ENCODE peak calls at places on chromosomes 3 and 15, in four cellular contexts. B, Y, Q and U are unnamed samples.

GRCh38 chr15:55151621-55152020 is 45.1 kb downstream of the RSL24D1 start:
- DNase-seq in B (no peak), Y (no peak), Q (no peak), U (no peak)

GRCh38 chr3:195118671-195119070 is 152.3 kb downstream of the XXYLT1 start:
- DNase-seq in B (no peak), Y (no peak), Q (no peak), U (no peak)

GRCh38 chr15:95932676-95933075 is 397.8 kb upstream of the NR2F2 start:
- DNase-seq in B (no peak), Y (no peak), Q (peak), U (no peak)

GRCh38 chr3:60000311-60001105 is 950.7 kb upstream of the CFAP20DC start:
- DNase-seq in B (no peak), Y (no peak), Q (no peak), U (no peak)

GRCh38 chr15:39255760-39256159 is 325.1 kb upstream of the THBS1 start:
- DNase-seq in B (no peak), Y (no peak), Q (no peak), U (no peak)

GRCh38 chr3:105527949-105528348 is 161.2 kb downstream of the ALCAM start:
- DNase-seq in B (no peak), Y (no peak), Q (peak), U (no peak)

GRCh38 chr3:118272976-118273375 is 761.7 kb downstream of the IGSF11 start:
- DNase-seq in B (no peak), Y (no peak), Q (peak), U (no peak)

GRCh38 chr15:58755956-58756355 is 6.4 kb upstream of the ADAM10 start:
- DNase-seq in B (no peak), Y (no peak), Q (no peak), U (no peak)

GRCh38 chr3:177973241-177973840 is 562.9 kb upstream of the KCNMB2 start:
- DNase-seq in B (peak), Y (no peak), Q (peak), U (no peak)

GRCh38 chr3:143529018-143529478 is 319.2 kb downstream of the SLC9A9 start:
- DNase-seq in B (no peak), Y (no peak), Q (no peak), U (no peak)

GRCh38 chr3:40079203-40079844 is 230.2 kb upstream of the EIF1B start:
- DNase-seq in B (peak), Y (no peak), Q (peak), U (no peak)

GRCh38 chr3:46087871-46088270 is 60.6 kb upstream of the XCR1 start:
- DNase-seq in B (peak), Y (no peak), Q (peak), U (no peak)

GRCh38 chr3:186871403-186871924 is 29.0 kb downstream of the ADIPOQ start:
- DNase-seq in B (no peak), Y (no peak), Q (no peak), U (no peak)

GRCh38 chr3:42192334-42193200 is 73.4 kb downstream of the CCK start:
- DNase-seq in B (no peak), Y (no peak), Q (peak), U (no peak)

GRCh38 chr3:99843590-99844260 is 26.1 kb downstream of the CMSS1 start:
- DNase-seq in B (no peak), Y (no peak), Q (no peak), U (no peak)

GRCh38 chr3:133924041-133924440 is 28.4 kb upstream of the RAB6B start:
- DNase-seq in B (no peak), Y (no peak), Q (peak), U (no peak)

GRCh38 chr3:73332558-73332957 is 271.1 kb downstream of the EBLN2 start:
- DNase-seq in B (no peak), Y (no peak), Q (no peak), U (no peak)

GRCh38 chr3:107450254-107450653 is 72.5 kb upstream of the BBX start:
- DNase-seq in B (no peak), Y (no peak), Q (peak), U (no peak)

GRCh38 chr15:92197761-92198160 is 195.9 kb upstream of the ST8SIA2 start:
- DNase-seq in B (peak), Y (no peak), Q (no peak), U (no peak)

GRCh38 chr3:171704002-171704401 is 106.3 kb downstream of the PLD1 start:
- DNase-seq in B (peak), Y (peak), Q (peak), U (no peak)

GRCh38 chr15:96851613-96852012 is 521.1 kb downstream of the NR2F2 start:
- DNase-seq in B (no peak), Y (no peak), Q (peak), U (no peak)

GRCh38 chr3:39005295-39005694 is 46.4 kb downstream of the SCN11A start:
- DNase-seq in B (no peak), Y (no peak), Q (no peak), U (no peak)

GRCh38 chr3:61571516-61572336 is 10.4 kb downstream of the PTPRG start:
- DNase-seq in B (no peak), Y (no peak), Q (peak), U (peak)

DNA sequence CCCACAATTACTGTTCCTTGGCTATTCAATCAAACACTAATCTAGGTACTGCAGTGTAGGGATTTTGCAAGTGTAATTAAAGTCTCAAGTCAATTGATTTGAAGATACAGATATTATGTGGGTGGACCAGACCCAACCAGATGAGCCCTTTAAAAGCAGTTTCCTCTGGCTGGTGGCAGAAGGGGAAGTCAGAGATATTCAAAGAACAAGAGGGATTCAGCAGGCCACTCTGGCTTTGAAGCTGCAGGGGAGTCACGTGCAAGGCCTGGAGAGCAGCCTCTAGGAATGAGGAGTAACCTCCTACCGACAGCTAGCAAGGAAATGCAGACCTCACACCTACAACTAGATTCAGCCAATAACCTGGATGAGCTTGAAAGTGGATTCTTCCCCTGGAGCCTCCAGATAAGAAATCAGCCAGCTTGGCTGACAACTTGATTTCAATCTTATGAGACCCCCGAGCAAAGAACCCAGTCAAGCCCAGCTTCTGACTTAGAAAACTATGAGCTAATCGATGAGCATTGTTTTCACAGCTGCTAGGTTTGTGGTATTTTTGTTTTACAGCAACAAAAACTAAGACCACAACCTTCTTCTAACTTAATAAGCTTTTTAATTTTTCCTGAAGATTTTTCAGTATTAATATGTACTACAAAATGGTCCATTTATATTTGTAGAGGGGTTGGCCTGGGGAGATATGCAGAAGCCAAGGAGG is 13.4 kb downstream of the HACD2 start:
- DNase-seq in B (peak), Y (peak), Q (no peak), U (no peak)
- H3K56ac ChIP-seq in B (peak), Y (no peak), Q (no peak), U (no peak)

GRCh38 chr3:13352621-13353131 is 67.4 kb downstream of the NUP210 start:
- DNase-seq in B (peak), Y (no peak), Q (peak), U (no peak)
- H3K23ac ChIP-seq in B (no peak), Y (no peak), Q (no peak), U (no peak)

GRCh38 chr15:77607894-77608261 is 24.8 kb downstream of the LINGO1 start:
- DNase-seq in B (no peak), Y (no peak), Q (no peak), U (no peak)

GRCh38 chr15:77608774-77609173 is 23.9 kb downstream of the LINGO1 start:
- DNase-seq in B (no peak), Y (no peak), Q (no peak), U (no peak)

GRCh38 chr15:77611767-77612166 is 20.9 kb downstream of the LINGO1 start:
- DNase-seq in B (no peak), Y (no peak), Q (no peak), U (no peak)

GRCh38 chr15:77610731-77611130 is 22.0 kb downstream of the LINGO1 start:
- DNase-seq in B (no peak), Y (no peak), Q (no peak), U (no peak)

DNA sequence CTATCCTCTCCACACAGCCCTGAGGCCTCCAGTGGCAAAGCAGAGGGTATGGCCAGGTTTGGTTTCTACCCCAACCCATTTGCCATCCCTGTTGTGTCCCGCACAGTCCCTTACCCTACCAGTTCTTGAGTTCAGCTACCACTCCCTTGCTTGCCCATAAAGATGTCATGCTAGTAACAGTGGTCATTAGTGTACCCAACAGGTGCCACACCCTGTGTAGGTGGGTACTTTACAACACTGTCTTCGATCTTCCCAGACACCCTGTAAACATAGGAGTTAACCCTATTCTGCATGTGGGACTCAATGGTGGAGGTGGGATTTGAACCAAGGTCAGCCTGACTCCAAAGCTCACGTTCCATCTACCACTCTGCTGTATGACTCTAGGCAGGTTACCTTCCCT is 23.2 kb downstream of the LINGO1 start:
- DNase-seq in B (no peak), Y (no peak), Q (no peak), U (no peak)
- H2AK5ac ChIP-seq in B (no peak), Y (no peak), Q (no peak), U (peak)

GRCh38 chr3:67920969-67921368 is 266.6 kb upstream of the SUCLG2 start:
- DNase-seq in B (no peak), Y (no peak), Q (no peak), U (no peak)
- H3K56ac ChIP-seq in B (no peak), Y (no peak), Q (no peak), U (no peak)